ENCODE peak calls at places on chromosome 19, in seven cellular contexts. C is suprapubic skin, Z is heart left ventricle, N is left lung, W is PC-3, S is heart right ventricle, Q is IMR-90. X is an unnamed sample.

GRCh38 chr19:35783469-35784400 is 8.4 kb downstream of the ARHGAP33 start:
- DNase-seq in S (no peak), N (peak; percentile 74), Z (no peak), C (no peak), W (no peak), Q (no peak), X (no peak)

GRCh38 chr19:13298565-13299481 is 148.6 kb downstream of the IER2 start:
- DNase-seq in Q (no peak), Z (no peak), W (no peak), N (peak; percentile 74), S (no peak), C (no peak), X (no peak)

GRCh38 chr19:54881884-54882283 is 7.8 kb downstream of the FCAR start:
- DNase-seq in Q (no peak), N (no peak), C (no peak), W (no peak), Z (no peak), S (no peak), X (no peak)

GRCh38 chr19:16168465-16169081 is 4.8 kb downstream of the CIB3 start:
- DNase-seq in Z (no peak), S (no peak), Q (peak; percentile 50), N (no peak), W (peak; percentile 61), C (no peak), X (no peak)

GRCh38 chr19:17576758-17577532 is 21.5 kb downstream of the COLGALT1 start:
- DNase-seq in C (no peak), W (no peak), Z (no peak), N (peak; percentile 89), S (no peak), Q (no peak), X (no peak)

GRCh38 chr19:45395524-45396388 is 9.1 kb downstream of the PPP1R13L start:
- DNase-seq in W (no peak), S (no peak), C (no peak), N (no peak), Z (no peak), Q (no peak), X (no peak)

GRCh38 chr19:35757231-35757748 is 461 bp upstream of the HSPB6 start:
- DNase-seq in Z (peak; percentile 91), W (peak; percentile 29), S (peak; percentile 90), Q (peak; percentile 96), N (peak; percentile 83), C (peak; percentile 90), X (no peak)

GRCh38 chr19:28785961-28786360 is 427.0 kb downstream of the UQCRFS1 start:
- DNase-seq in W (no peak), N (no peak), S (no peak), C (no peak), Q (no peak), Z (no peak), X (no peak)

GRCh38 chr19:16383584-16384161 is 59.0 kb downstream of the KLF2 start:
- DNase-seq in Z (no peak), N (no peak), Q (no peak), S (no peak), C (no peak), W (no peak), X (no peak)

GRCh38 chr19:53985863-53986262 is 5.6 kb upstream of the CACNG6 start:
- DNase-seq in Z (no peak), W (no peak), S (no peak), N (no peak), C (no peak), Q (no peak), X (no peak)

GRCh38 chr19:11168568-11168967 is 13.0 kb upstream of the SPC24 start:
- DNase-seq in Q (peak; percentile 97), S (no peak), W (peak; percentile 99), C (no peak), Z (no peak), N (no peak), X (no peak)

GRCh38 chr19:14433454-14434156 is 499 bp downstream of the PKN1 start:
- DNase-seq in Z (peak; percentile 38), S (peak; percentile 33), Q (no peak), W (peak; percentile 47), N (peak; percentile 82), C (peak; percentile 73), X (peak; percentile 45)

GRCh38 chr19:15110418-15110815 is 3.2 kb downstream of the SYDE1 start:
- DNase-seq in Z (no peak), W (no peak), N (no peak), S (no peak), Q (no peak), C (no peak), X (no peak)

GRCh38 chr19:42420055-42420544 is 7.1 kb downstream of the LIPE start:
- DNase-seq in C (no peak), S (no peak), W (peak; percentile 53), Z (no peak), Q (peak; percentile 78), N (peak; percentile 83), X (peak; percentile 78)

GRCh38 chr19:47035127-47035494 is 13.3 kb downstream of the TMEM160 start:
- DNase-seq in C (no peak), N (no peak), Q (no peak), Z (no peak), W (peak; percentile 18), S (no peak), X (no peak)

GRCh38 chr19:1402411-1403070 is 1.2 kb upstream of the GAMT start:
- DNase-seq in S (no peak), Z (no peak), W (no peak), Q (no peak), C (no peak), N (no peak), X (no peak)

GRCh38 chr19:49587227-49587626 is 3.8 kb upstream of the PRR12 start:
- DNase-seq in Q (no peak), W (no peak), Z (no peak), S (no peak), N (no peak), C (no peak), X (no peak)

GRCh38 chr19:34678421-34678820 is 943 bp downstream of the ZNF302 start:
- DNase-seq in Q (no peak), N (no peak), Z (no peak), S (no peak), W (no peak), C (no peak), X (no peak)

GRCh38 chr19:41641879-41642485 is 15.1 kb upstream of the CEACAM4 start:
- DNase-seq in S (peak; percentile 44), W (peak; percentile 71), C (no peak), Q (peak; percentile 37), N (no peak), Z (peak; percentile 25), X (no peak)

GRCh38 chr19:46068345-46069258 is 27.8 kb upstream of the IGFL4 start:
- DNase-seq in Z (no peak), W (peak; percentile 94), Q (peak; percentile 82), C (no peak), S (no peak), N (no peak), X (no peak)

GRCh38 chr19:392375-392970 is 16.5 kb downstream of the C2CD4C start:
- DNase-seq in Z (no peak), Q (no peak), N (no peak), C (peak; percentile 44), W (no peak), S (no peak), X (no peak)
- H3K4me3 ChIP-seq in Z (no peak overlapping the region), Q (no peak overlapping the region), N (no peak overlapping the region), C (no peak overlapping the region), W (no peak overlapping the region), S (no peak overlapping the region), X (no peak overlapping the region)

GRCh38 chr19:32104465-32105235 is 240.8 kb upstream of the ZNF507 start:
- DNase-seq in W (peak; percentile 35), N (no peak), C (no peak), S (no peak), Q (no peak), Z (no peak), X (no peak)
- TF ChIP-seq CTCF in W (no peak), N (no peak), C (no peak), S (no peak), Q (no peak), Z (no peak), X (no peak)

GRCh38 chr19:18594824-18595373 is 6.3 kb downstream of the REX1BD start:
- DNase-seq in Z (no peak), C (no peak), S (no peak), Q (no peak), W (no peak), N (peak; percentile 70), X (no peak)
- H3K27me3 ChIP-seq in Z (peaks cover 35% of the 10 kb centered on the region), C (peaks cover 22% of the 10 kb centered on the region), S (no peaks in the 10 kb centered on the region), Q (no peaks in the 10 kb centered on the region), W (no peaks in the 10 kb centered on the region), N (peaks cover 64% of the 10 kb centered on the region), X (no peaks in the 10 kb centered on the region)

DNA sequence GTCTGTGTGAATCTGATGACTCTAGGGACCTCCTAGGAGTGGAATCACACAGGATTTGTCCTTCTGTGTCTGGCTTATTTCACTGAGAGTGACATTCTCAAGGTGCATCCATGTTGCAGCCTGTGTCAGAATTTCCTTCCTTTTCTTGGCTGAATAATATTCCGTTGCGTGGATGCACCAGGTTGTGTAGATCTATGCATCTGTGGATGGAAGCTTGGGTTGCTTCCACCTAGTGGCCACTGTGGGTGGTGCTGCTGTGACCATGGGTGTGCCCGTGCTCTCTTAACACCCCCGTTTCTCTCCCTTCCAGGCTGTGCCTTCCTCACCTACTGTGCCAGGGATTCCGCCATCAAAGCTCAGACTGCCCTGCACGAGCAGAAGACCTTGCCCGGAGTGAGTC is 26.2 kb downstream of the CELF5 start:
- DNase-seq in N (no peak), W (peak; percentile 38), S (no peak), Z (no peak), C (no peak), Q (no peak), X (no peak)
- H3K4me3 ChIP-seq in N (no peak overlapping the region), W (no peak overlapping the region), S (no peak overlapping the region), Z (no peak overlapping the region), C (no peak overlapping the region), Q (no peak overlapping the region), X (no peak overlapping the region)

DNA sequence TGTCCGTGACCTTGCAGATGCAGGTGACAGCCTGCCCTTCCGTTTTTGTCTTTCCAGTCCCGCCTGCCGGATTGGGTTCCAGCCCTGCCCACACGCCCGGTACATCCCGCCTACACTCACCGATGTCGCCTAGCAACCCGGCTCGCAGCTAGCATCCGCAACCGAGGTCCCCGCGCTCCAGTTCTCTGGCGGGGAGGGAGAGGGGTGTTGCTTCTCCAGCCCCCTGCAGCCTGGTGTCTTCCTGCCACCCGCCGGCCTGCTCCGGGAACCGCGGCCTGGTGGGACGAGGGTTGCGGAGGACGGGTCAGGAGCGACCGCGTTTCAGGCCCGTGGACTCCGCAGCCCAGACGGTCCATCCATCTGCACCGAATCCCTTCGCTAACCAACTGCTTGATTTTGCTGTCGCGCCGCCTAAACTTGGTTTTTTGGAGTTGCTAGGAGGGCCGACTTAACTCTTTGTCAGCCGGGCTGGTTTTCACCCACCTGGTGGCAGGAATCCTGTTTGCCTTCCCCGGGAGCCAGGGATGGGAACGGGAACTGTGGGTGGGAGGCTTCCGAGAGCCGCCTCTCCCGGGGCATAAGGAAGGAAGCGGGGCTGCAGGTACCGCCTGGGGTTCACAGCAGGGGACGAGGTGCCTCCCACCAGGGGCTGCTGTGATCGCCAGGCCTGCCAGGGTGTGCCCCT is 15.4 kb upstream of the MATK start:
- DNase-seq in W (peak; percentile 10), S (peak; percentile 46), C (no peak), Q (no peak), Z (peak; percentile 52), N (peak; percentile 85), X (no peak)
- TF ChIP-seq CTCF in W (no peak), S (no peak), C (no peak), Q (peak; percentile 25), Z (no peak), N (no peak), X (no peak)

GRCh38 chr19:30358319-30358718 is 13.9 kb upstream of the ZNF536 start:
- DNase-seq in S (no peak), C (no peak), N (no peak), W (no peak), Q (no peak), Z (no peak), X (no peak)
- H3K27me3 ChIP-seq in S (no peaks in the 10 kb centered on the region), C (no peaks in the 10 kb centered on the region), N (peaks cover 34% of the 10 kb centered on the region), W (peaks cover 5% of the 10 kb centered on the region), Q (no peaks in the 10 kb centered on the region), Z (peaks cover 6% of the 10 kb centered on the region), X (peaks cover 2% of the 10 kb centered on the region)